ENCODE peak calls at places on chromosome 21, in four cellular contexts. J is AG20443; T is stimulated activated CD8-positive, alpha-beta memory T cell treated with anti-CD3 and anti-CD28 coated beads, Interleukin-15, amount 100 ng/mL, for 24 hours; V is RKO. C is an unnamed sample.

GRCh38 chr21:45634511-45635183 is 8.9 kb upstream of the PCBP3 start:
- DNase-seq in J (no peak), T (no peak), V (no peak), C (no peak)

GRCh38 chr21:32484706-32485380 is 72.3 kb downstream of the EVA1C start:
- DNase-seq in J (no peak), T (no peak), V (no peak), C (no peak)

GRCh38 chr21:42423197-42423675 is 19.5 kb downstream of the UBASH3A start:
- DNase-seq in J (no peak), T (no peak), V (no peak), C (no peak)

GRCh38 chr21:42578761-42579415 is 65.2 kb downstream of the SLC37A1 start:
- DNase-seq in J (no peak), T (no peak), V (no peak), C (no peak)

GRCh38 chr21:26351661-26352060 is 181.1 kb upstream of the APP start:
- DNase-seq in J (no peak), T (no peak), V (no peak), C (no peak)

GRCh38 chr21:45080639-45081414 is 6.4 kb downstream of the ADARB1 start:
- DNase-seq in J (peak), T (no peak), V (no peak), C (no peak)

GRCh38 chr21:37153935-37154350 is 80.9 kb downstream of the TTC3 start:
- DNase-seq in J (no peak), T (no peak), V (no peak), C (no peak)

GRCh38 chr21:42988234-42988965 is 14.0 kb downstream of the PKNOX1 start:
- DNase-seq in J (peak), T (no peak), V (no peak), C (no peak)

GRCh38 chr21:41786521-41786987 is 19.7 kb upstream of the RIPK4 start:
- DNase-seq in J (peak), T (no peak), V (no peak), C (no peak)

GRCh38 chr21:43902441-43902840 is 37.4 kb downstream of the AGPAT3 start:
- DNase-seq in J (no peak), T (no peak), V (no peak), C (no peak)

GRCh38 chr21:18384771-18385170 is 18.8 kb downstream of the TMPRSS15 start:
- DNase-seq in J (no peak), T (no peak), V (peak), C (no peak)

GRCh38 chr21:28699591-28700259 is 293.0 kb downstream of the LTN1 start:
- DNase-seq in J (no peak), T (no peak), V (no peak), C (no peak)

GRCh38 chr21:37322084-37322483 is 44.5 kb upstream of the DYRK1A start:
- DNase-seq in J (no peak), T (no peak), V (no peak), C (no peak)

GRCh38 chr21:46006547-46007497 is 25.3 kb downstream of the COL6A1 start:
- DNase-seq in J (no peak), T (no peak), V (no peak), C (no peak)

C was measured in NCI-H1930.